ENCODE peak calls at places on chromosome 9, in seven cellular contexts. B is GOT3; Y is H7; U is stomach; K is upper lobe of right lung; E is activated naive CD8-positive, alpha-beta T cell treated with anti-CD3 and anti-CD28 coated beads, Interleukin-2, amount 50 U/mL, for 16 hours; R is effector memory CD8-positive, alpha-beta T cell. F is an unnamed sample.

GRCh38 chr9:78280982-78281668 is 15.8 kb upstream of the PSAT1 start:
- DNase-seq in B (no peak), Y (no peak), U (peak; percentile 84), K (peak; percentile 81), E (no peak), R (no peak), F (peak; percentile 89)

GRCh38 chr9:127455299-127455992 is 4.1 kb downstream of the LRSAM1 start:
- DNase-seq in B (no peak), Y (peak; percentile 68), U (peak; percentile 58), K (peak; percentile 73), E (no peak), R (no peak), F (peak; percentile 18)

GRCh38 chr9:84235516-84235915 is 105.0 kb downstream of the SLC28A3 start:
- DNase-seq in B (no peak), Y (no peak), U (no peak), K (no peak), E (no peak), R (no peak), F (no peak)

GRCh38 chr9:120587357-120587756 is 7.4 kb upstream of the CDK5RAP2 start:
- DNase-seq in B (no peak), Y (no peak), U (no peak), K (no peak), E (no peak), R (no peak), F (no peak)

GRCh38 chr9:106916491-106917235 is 53.7 kb downstream of the ZNF462 start:
- DNase-seq in B (no peak), Y (no peak), U (no peak), K (no peak), E (no peak), R (no peak), F (no peak)

GRCh38 chr9:90344013-90344412 is 298.6 kb downstream of the DIRAS2 start:
- DNase-seq in B (no peak), Y (no peak), U (no peak), K (no peak), E (no peak), R (no peak), F (no peak)

GRCh38 chr9:5073701-5074100 is 88.6 kb downstream of the JAK2 start:
- DNase-seq in B (no peak), Y (no peak), U (no peak), K (no peak), E (no peak), R (no peak), F (no peak)

GRCh38 chr9:105710638-105711037 is 16.3 kb downstream of the TMEM38B start:
- DNase-seq in B (no peak), Y (no peak), U (no peak), K (no peak), E (no peak), R (no peak), F (no peak)

GRCh38 chr9:134643306-134643705 is 1.7 kb downstream of the COL5A1 start:
- DNase-seq in B (no peak), Y (peak; percentile 74), U (no peak), K (no peak), E (no peak), R (no peak), F (no peak)

GRCh38 chr9:116124472-116125040 is 29.0 kb upstream of the PAPPA start:
- DNase-seq in B (no peak), Y (no peak), U (no peak), K (no peak), E (no peak), R (no peak), F (no peak)